ENCODE peak calls at places on chromosome 11, in seven cellular contexts. T is AML-193, U is choroid plexus epithelial cell, X is colonic mucosa, I is GM12865, R is heart right ventricle, Q is endodermal cell. F is an unnamed sample.

GRCh38 chr11:116511684-116512083 is 261.1 kb downstream of the BUD13 start:
- DNase-seq in T (no peak), U (no peak), X (no peak), I (no peak), R (no peak), Q (peak), F (no peak)

GRCh38 chr11:107740256-107740655 is 28.4 kb upstream of the SLN start:
- DNase-seq in T (no peak), U (peak), X (no peak), I (no peak), R (no peak), Q (no peak), F (no peak)

GRCh38 chr11:132655187-132655855 is 877.0 kb downstream of the OPCML start:
- DNase-seq in T (no peak), U (no peak), X (no peak), I (no peak), R (no peak), Q (no peak), F (no peak)

GRCh38 chr11:31913985-31914384 is 102.9 kb upstream of the PAX6 start:
- DNase-seq in T (no peak), U (no peak), X (no peak), I (peak), R (no peak), Q (no peak), F (no peak)

GRCh38 chr11:64357904-64358535 is 942 bp upstream of the RPS6KA4 start:
- DNase-seq in T (no peak), U (no peak), X (peak), I (no peak), R (no peak), Q (peak), F (peak)

GRCh38 chr11:130712480-130712879 is 203.8 kb downstream of the SNX19 start:
- DNase-seq in T (no peak), U (no peak), X (no peak), I (no peak), R (no peak), Q (no peak), F (no peak)

GRCh38 chr11:21630934-21631478 is 561.9 kb upstream of the ANO5 start:
- DNase-seq in T (no peak), U (no peak), X (no peak), I (no peak), R (no peak), Q (no peak), F (no peak)

GRCh38 chr11:112410325-112410724 is 149.7 kb upstream of the PLET1 start:
- DNase-seq in T (no peak), U (no peak), X (no peak), I (peak), R (no peak), Q (no peak), F (no peak)

GRCh38 chr11:62538470-62539237 is 8.0 kb downstream of the AHNAK start:
- DNase-seq in T (no peak), U (no peak), X (peak), I (no peak), R (no peak), Q (no peak), F (no peak)

GRCh38 chr11:7552666-7553065 is 38.9 kb downstream of the PPFIBP2 start:
- DNase-seq in T (no peak), U (no peak), X (no peak), I (no peak), R (no peak), Q (peak), F (no peak)

GRCh38 chr11:65859812-65860277 is 388 bp upstream of the MUS81 start:
- DNase-seq in T (no peak), U (no peak), X (no peak), I (no peak), R (no peak), Q (no peak), F (no peak)

GRCh38 chr11:85826096-85826855 is 15.3 kb upstream of the SYTL2 start:
- DNase-seq in T (no peak), U (peak), X (no peak), I (peak), R (peak), Q (peak), F (peak)

GRCh38 chr11:55826919-55827318 is at the start of gene OR5L2:
- DNase-seq in T (no peak), U (no peak), X (no peak), I (no peak), R (no peak), Q (no peak), F (no peak)

GRCh38 chr11:17328856-17329490 is 22.6 kb upstream of the NCR3LG1 start:
- DNase-seq in T (no peak), U (no peak), X (no peak), I (no peak), R (no peak), Q (peak), F (no peak)

GRCh38 chr11:134789104-134789503 is 377.1 kb upstream of the B3GAT1 start:
- DNase-seq in T (no peak), U (no peak), X (no peak), I (no peak), R (no peak), Q (no peak), F (no peak)

GRCh38 chr11:134022748-134023147 is 46.1 kb upstream of the JAM3 start:
- DNase-seq in T (no peak), U (no peak), X (no peak), I (no peak), R (no peak), Q (no peak), F (no peak)

GRCh38 chr11:80188228-80188627 is 747.4 kb upstream of the TENM4 start:
- DNase-seq in T (no peak), U (no peak), X (no peak), I (no peak), R (no peak), Q (no peak), F (peak)

GRCh38 chr11:115084191-115084590 is 405.9 kb downstream of the NXPE2 start:
- DNase-seq in T (no peak), U (no peak), X (no peak), I (no peak), R (no peak), Q (peak), F (no peak)

GRCh38 chr11:86676533-86677154 is 4.2 kb upstream of the ME3 start:
- DNase-seq in T (no peak), U (no peak), X (no peak), I (peak), R (no peak), Q (peak), F (peak)

GRCh38 chr11:36627471-36627870 is 29.4 kb upstream of the RAG2 start:
- DNase-seq in T (no peak), U (no peak), X (no peak), I (no peak), R (no peak), Q (no peak), F (no peak)

GRCh38 chr11:92130432-92130831 is 94.2 kb upstream of the FAT3 start:
- DNase-seq in T (no peak), U (peak), X (no peak), I (no peak), R (no peak), Q (no peak), F (no peak)

GRCh38 chr11:112167145-112167544 is at the start of gene TEX12:
- DNase-seq in T (no peak), U (no peak), X (no peak), I (no peak), R (no peak), Q (no peak), F (no peak)

GRCh38 chr11:62500066-62501035 is 46.3 kb downstream of the AHNAK start:
- DNase-seq in T (no peak), U (no peak), X (peak), I (no peak), R (no peak), Q (peak), F (peak)

GRCh38 chr11:46278387-46279173 is 1.1 kb downstream of the CREB3L1 start:
- DNase-seq in T (no peak), U (peak), X (peak), I (peak), R (peak), Q (peak), F (peak)

GRCh38 chr11:113384551-113384950 is 3.0 kb upstream of the ANKK1 start:
- DNase-seq in T (no peak), U (peak), X (no peak), I (no peak), R (no peak), Q (no peak), F (peak)

GRCh38 chr11:131737357-131737756 is 366.9 kb downstream of the NTM start:
- DNase-seq in T (no peak), U (peak), X (no peak), I (no peak), R (no peak), Q (no peak), F (no peak)

GRCh38 chr11:114163830-114164401 is 104.4 kb downstream of the ZBTB16 start:
- DNase-seq in T (peak), U (peak), X (no peak), I (no peak), R (no peak), Q (no peak), F (no peak)

GRCh38 chr11:102494216-102494615 is 36.3 kb downstream of the MMP7 start:
- DNase-seq in T (no peak), U (no peak), X (peak), I (no peak), R (no peak), Q (no peak), F (no peak)

GRCh38 chr11:102762414-102762813 is 18.0 kb downstream of the MMP10 start:
- DNase-seq in T (no peak), U (peak), X (no peak), I (no peak), R (no peak), Q (no peak), F (no peak)

GRCh38 chr11:62732830-62733229 is 4.5 kb downstream of the TTC9C start:
- DNase-seq in T (peak), U (peak), X (no peak), I (peak), R (no peak), Q (no peak), F (no peak)

GRCh38 chr11:119473226-119473625 is 50.3 kb upstream of the THY1 start:
- DNase-seq in T (no peak), U (no peak), X (no peak), I (no peak), R (no peak), Q (peak), F (peak)

GRCh38 chr11:6817668-6818067 is 18.2 kb upstream of the OR6A2 start:
- DNase-seq in T (no peak), U (peak), X (no peak), I (no peak), R (no peak), Q (peak), F (peak)

GRCh38 chr11:119340335-119341221 is at the start of gene C1QTNF5:
- DNase-seq in T (no peak), U (peak), X (peak), I (no peak), R (peak), Q (peak), F (no peak)

GRCh38 chr11:124736738-124737137 is 3.0 kb upstream of the NRGN start:
- DNase-seq in T (peak), U (no peak), X (no peak), I (no peak), R (no peak), Q (no peak), F (no peak)

GRCh38 chr11:12244156-12244555 is 133.2 kb upstream of the PARVA start:
- DNase-seq in T (no peak), U (no peak), X (no peak), I (no peak), R (no peak), Q (no peak), F (no peak)

GRCh38 chr11:71131861-71132260 is 120.5 kb downstream of the SHANK2 start:
- DNase-seq in T (no peak), U (no peak), X (no peak), I (no peak), R (no peak), Q (peak), F (no peak)

GRCh38 chr11:69704508-69705245 is 855 bp upstream of the FGF19 start:
- DNase-seq in T (no peak), U (peak), X (no peak), I (no peak), R (no peak), Q (peak), F (peak)

GRCh38 chr11:130070109-130070828 is 575 bp downstream of the APLP2 start:
- DNase-seq in T (no peak), U (peak), X (peak), I (peak), R (peak), Q (no peak), F (peak)

GRCh38 chr11:64856382-64857227 is 12.2 kb upstream of the CDC42BPG start:
- DNase-seq in T (peak), U (peak), X (peak), I (peak), R (peak), Q (no peak), F (peak)

GRCh38 chr11:66912963-66913362 is 45.2 kb downstream of the PC start:
- DNase-seq in T (no peak), U (no peak), X (no peak), I (no peak), R (no peak), Q (no peak), F (no peak)

F was measured in islet precursor cell.